ENCODE peak calls at places on chromosome 10, in eight cellular contexts. T is adrenal gland, K is transverse colon, H is IMR-90, Y is esophagus squamous epithelium, V is lung, I is osteoblast, N is SK-N-SH. Q is an unnamed sample.

GRCh38 chr10:60801538-60801937 is 23.3 kb downstream of the CDK1 start:
- DNase-seq in I (no peak), H (peak; percentile 54), N (no peak), V (no peak), T (no peak), K (no peak), Y (no peak), Q (no peak)

GRCh38 chr10:126058104-126058503 is 161.7 kb downstream of the FANK1 start:
- DNase-seq in V (no peak), T (no peak), H (no peak), Y (no peak), K (no peak), N (peak; percentile 61), I (peak; percentile 25), Q (no peak)

GRCh38 chr10:128693493-128694132 is 567.4 kb upstream of the MKI67 start:
- DNase-seq in Y (no peak), I (no peak), V (no peak), K (no peak), T (no peak), H (no peak), N (no peak), Q (peak; percentile 82)

GRCh38 chr10:102009801-102010425 is 46.1 kb downstream of the ARMH3 start:
- DNase-seq in H (peak; percentile 93), V (peak; percentile 48), I (peak; percentile 87), N (peak; percentile 74), T (peak; percentile 65), K (peak; percentile 30), Y (no peak), Q (no peak)

GRCh38 chr10:124450010-124450782 is at the start of gene NKX1-2:
- DNase-seq in V (no peak), T (no peak), N (peak; percentile 80), I (peak; percentile 68), K (no peak), H (no peak), Y (no peak), Q (no peak)

GRCh38 chr10:11823122-11823988 is at the start of gene PROSER2:
- DNase-seq in Y (no peak), H (peak; percentile 52), V (peak; percentile 42), K (peak; percentile 65), I (peak; percentile 93), T (no peak), N (peak; percentile 82), Q (no peak)

GRCh38 chr10:119268871-119269506 is 61.6 kb downstream of the GRK5 start:
- DNase-seq in V (no peak), Y (no peak), N (no peak), T (no peak), K (no peak), H (peak; percentile 45), I (no peak), Q (no peak)

GRCh38 chr10:484441-484924 is 205.0 kb downstream of the DIP2C start:
- DNase-seq in I (no peak), K (peak; percentile 35), N (no peak), T (peak; percentile 33), V (peak; percentile 37), Y (no peak), H (peak; percentile 16), Q (no peak)

GRCh38 chr10:49166804-49167628 is 21.2 kb downstream of the TMEM273 start:
- DNase-seq in T (no peak), I (peak; percentile 38), K (no peak), V (no peak), N (no peak), H (no peak), Y (no peak), Q (no peak)

GRCh38 chr10:123998197-123999141 is 94.9 kb downstream of the CHST15 start:
- DNase-seq in K (no peak), T (no peak), I (peak; percentile 71), H (no peak), Y (no peak), N (peak; percentile 9), V (peak; percentile 20), Q (peak; percentile 83)

GRCh38 chr10:76231258-76231934 is 800.0 kb downstream of the LRMDA start:
- DNase-seq in K (no peak), N (no peak), T (no peak), H (peak; percentile 2), V (no peak), I (no peak), Y (no peak), Q (peak; percentile 10)

GRCh38 chr10:116521424-116522305 is 24.1 kb upstream of the PNLIP start:
- DNase-seq in Y (no peak), T (peak; percentile 16), K (peak; percentile 17), V (no peak), H (peak; percentile 52), I (peak; percentile 74), N (peak; percentile 66), Q (no peak)

GRCh38 chr10:132476146-132477065 is 61.2 kb upstream of the INPP5A start:
- DNase-seq in K (no peak), H (no peak), V (no peak), T (no peak), I (peak; percentile 62), N (no peak), Y (no peak), Q (no peak)

GRCh38 chr10:93437946-93438795 is 44.0 kb downstream of the MYOF start:
- DNase-seq in V (no peak), Y (no peak), I (peak; percentile 6), H (peak; percentile 73), N (no peak), K (no peak), T (no peak), Q (no peak)

DNA sequence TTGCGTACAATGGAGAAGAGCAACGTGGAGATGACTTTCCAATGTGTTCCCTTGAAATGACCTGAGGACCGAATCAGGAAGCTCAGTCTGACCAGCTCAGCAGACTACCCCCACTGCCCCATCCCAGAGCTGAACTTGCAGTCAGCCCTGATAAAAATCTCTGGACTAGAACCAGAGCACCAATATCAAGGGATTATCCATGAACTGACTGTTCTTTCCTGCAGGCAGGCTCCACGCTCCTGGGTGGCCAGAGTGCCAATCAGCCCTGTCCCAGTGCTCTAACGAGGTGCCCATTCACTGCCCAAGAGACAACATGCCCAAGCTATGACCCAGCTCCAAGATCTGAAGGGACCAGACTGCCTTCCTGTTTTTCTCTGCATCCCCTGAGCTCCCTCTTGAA is 130.3 kb downstream of the KCNMA1 start:
- DNase-seq in H (no peak), V (no peak), N (peak; percentile 50), K (no peak), T (no peak), I (no peak), Y (no peak), Q (no peak)
- H3K27ac ChIP-seq in H (peak overlapping the region; percentile 20), V (no peak overlapping the region), N (peak overlapping the region; percentile 79), K (no peak overlapping the region), T (no peak overlapping the region), I (peak overlapping the region; percentile 89), Y (no peak overlapping the region), Q (no peak overlapping the region)

DNA sequence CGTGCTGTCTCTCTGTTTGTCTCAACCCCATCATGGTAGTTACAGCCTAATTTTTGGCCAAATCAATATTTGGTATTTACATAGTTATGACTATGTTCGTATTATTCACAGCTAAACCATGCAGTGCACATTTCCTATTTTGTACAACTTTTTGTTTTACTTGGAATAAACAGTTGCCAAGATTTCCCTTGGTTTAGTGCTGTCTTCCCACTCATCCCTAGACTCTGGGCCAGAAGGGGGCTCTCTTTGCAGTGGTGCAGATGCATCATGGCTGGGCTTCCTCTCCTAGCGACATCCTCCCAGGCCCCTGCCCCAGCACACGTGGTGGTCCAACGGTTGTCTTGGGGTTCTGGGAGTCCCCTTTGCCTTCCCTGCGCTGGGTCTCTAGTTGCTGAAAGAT is 151.6 kb downstream of the PTPN20 start:
- DNase-seq in Y (no peak), K (no peak), N (no peak), T (no peak), H (peak; percentile 56), V (no peak), I (peak; percentile 64), Q (no peak)
- TF ChIP-seq CTCF in Y (no peak), K (no peak), N (no peak), T (no peak), H (peak; percentile 31), V (no peak), I (peak; percentile 57), Q (no peak)

GRCh38 chr10:17075975-17076374 is 53.6 kb downstream of the CUBN start:
- DNase-seq in Y (no peak), I (peak; percentile 0), T (no peak), V (no peak), H (no peak), K (no peak), N (no peak), Q (no peak)

GRCh38 chr10:17077251-17077904 is 52.2 kb downstream of the CUBN start:
- DNase-seq in I (no peak), Y (no peak), H (peak; percentile 52), T (no peak), V (no peak), K (no peak), N (no peak), Q (no peak)

GRCh38 chr10:17075510-17075909 is 54.1 kb downstream of the CUBN start:
- DNase-seq in H (peak; percentile 96), V (no peak), T (peak; percentile 21), K (no peak), Y (no peak), I (peak; percentile 51), N (no peak), Q (no peak)

GRCh38 chr10:17077905-17078289 is 51.7 kb downstream of the CUBN start:
- DNase-seq in Y (no peak), I (no peak), H (no peak), V (no peak), N (no peak), K (no peak), T (no peak), Q (no peak)

GRCh38 chr10:17076626-17077025 is 53.0 kb downstream of the CUBN start:
- DNase-seq in T (no peak), V (no peak), N (no peak), K (no peak), I (no peak), Y (no peak), H (no peak), Q (no peak)
- H3K27ac ChIP-seq in T (no peak overlapping the region), V (no peak overlapping the region), N (peak overlapping the region; percentile 47), K (no peak overlapping the region), I (peak overlapping the region; percentile 94), Y (peak overlapping the region; percentile 43), H (no peak overlapping the region), Q (peak overlapping the region; percentile 37)

DNA sequence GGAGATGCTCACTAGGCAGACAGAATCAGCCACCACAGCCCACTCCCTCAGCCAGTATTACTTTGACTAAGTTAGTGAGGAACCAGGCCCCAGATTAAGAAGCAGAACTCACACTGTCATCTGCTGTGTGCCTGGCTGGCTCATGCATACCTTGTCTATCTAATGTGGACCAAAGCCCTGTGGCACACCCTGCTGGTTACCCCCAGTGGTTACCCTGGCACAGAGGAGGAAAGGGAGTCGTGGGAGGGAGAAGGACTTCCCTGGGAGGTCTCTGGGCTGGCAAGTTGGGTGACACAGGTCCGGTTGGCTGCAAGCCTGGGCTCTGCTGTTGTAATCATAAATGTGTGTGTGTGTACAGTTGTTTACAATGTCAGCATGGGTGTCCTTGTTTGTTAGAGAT is 7.5 kb upstream of the SH2D4B start:
- DNase-seq in N (peak; percentile 42), T (peak; percentile 47), K (peak; percentile 33), H (peak; percentile 22), Y (no peak), V (no peak), I (peak; percentile 91), Q (no peak)
- TF ChIP-seq CTCF in N (no peak), T (peak; percentile 32), K (no peak), H (peak; percentile 35), Y (peak; percentile 22), V (no peak), I (peak; percentile 36), Q (no peak)

GRCh38 chr10:61987951-61988379 is 86.5 kb downstream of the ARID5B start:
- DNase-seq in H (peak; percentile 29), K (no peak), Y (no peak), I (peak; percentile 81), V (no peak), T (no peak), N (no peak), Q (no peak)
- H3K27ac ChIP-seq in H (no peak overlapping the region), K (peak overlapping the region; percentile 83), Y (peak overlapping the region; percentile 66), I (no peak overlapping the region), V (peak overlapping the region; percentile 27), T (peak overlapping the region; percentile 20), N (no peak overlapping the region), Q (peak overlapping the region; percentile 68)

GRCh38 chr10:108899686-108900085 is 1023.6 kb downstream of the XPNPEP1 start:
- DNase-seq in I (no peak), V (no peak), H (no peak), K (no peak), N (no peak), Y (no peak), T (no peak), Q (no peak)
- TF ChIP-seq CTCF in I (no peak), V (no peak), H (no peak), K (no peak), N (no peak), Y (no peak), T (no peak), Q (no peak)

Q was measured in esophagus muscularis mucosa.